ENCODE peak calls at places on chromosomes 4 and X, in six cellular contexts. K is tibial nerve, C is PC-9, U is HCT116, X is hepatocyte, L is breast epithelium. D is an unnamed sample.

GRCh38 chrX:71496476-71496875 is 36.4 kb upstream of the OGT start:
- DNase-seq in X (no peak), U (no peak), C (no peak), K (no peak), L (no peak), D (no peak)

GRCh38 chrX:460823-461640 is 74.3 kb upstream of the PPP2R3B start:
- DNase-seq in C (no peak), K (no peak), L (no peak), U (no peak), X (no peak), D (no peak)

GRCh38 chr4:2077537-2078460 is 18.7 kb downstream of the NAT8L start:
- DNase-seq in X (no peak), C (no peak), U (no peak), K (no peak), L (no peak), D (no peak)

GRCh38 chrX:111170017-111170416 is 74.0 kb downstream of the PAK3 start:
- DNase-seq in K (no peak), L (no peak), U (no peak), X (no peak), C (no peak), D (no peak)

GRCh38 chr4:101020956-101021355 is 326.4 kb downstream of the PPP3CA start:
- DNase-seq in C (no peak), L (no peak), U (peak; percentile 79), X (no peak), K (no peak), D (no peak)

GRCh38 chr4:17376205-17376604 is 135.7 kb downstream of the QDPR start:
- DNase-seq in L (no peak), C (no peak), U (no peak), K (no peak), X (no peak), D (no peak)

GRCh38 chr4:118941799-118942198 is 53.1 kb downstream of the SYNPO2 start:
- DNase-seq in U (no peak), C (no peak), K (no peak), X (no peak), L (no peak), D (no peak)

GRCh38 chrX:56068274-56068758 is 163.8 kb upstream of the KLF8 start:
- DNase-seq in U (no peak), L (no peak), K (no peak), C (no peak), X (no peak), D (no peak)

GRCh38 chr4:76787898-76788297 is 110.0 kb downstream of the SOWAHB start:
- DNase-seq in K (no peak), L (no peak), X (no peak), C (no peak), U (no peak), D (no peak)

GRCh38 chrX:53412441-53412840 is 10.0 kb downstream of the SMC1A start:
- DNase-seq in X (no peak), C (no peak), K (no peak), L (no peak), U (no peak), D (no peak)

GRCh38 chrX:120310861-120311631 is at the start of gene TMEM255A:
- DNase-seq in L (no peak), C (peak; percentile 23), X (peak; percentile 28), K (no peak), U (no peak), D (no peak)

GRCh38 chr4:167219090-167219489 is 15.2 kb downstream of the SPOCK3 start:
- DNase-seq in C (no peak), X (no peak), L (no peak), U (no peak), K (no peak), D (no peak)

GRCh38 chr4:159071969-159072765 is 30.7 kb upstream of the RAPGEF2 start:
- DNase-seq in U (no peak), L (peak; percentile 64), C (no peak), K (no peak), X (no peak), D (no peak)

GRCh38 chr4:150816491-150816890 is 198.6 kb downstream of the LRBA start:
- DNase-seq in C (no peak), L (no peak), K (no peak), U (no peak), X (no peak), D (no peak)

GRCh38 chrX:85765651-85766050 is 281.7 kb downstream of the CHM start:
- DNase-seq in C (no peak), U (no peak), L (no peak), X (no peak), K (no peak), D (no peak)

GRCh38 chrX:93874554-93874953 is 200.5 kb downstream of the FAM133A start:
- DNase-seq in C (peak; percentile 3), X (peak; percentile 72), L (no peak), K (no peak), U (no peak), D (no peak)

GRCh38 chrX:104172121-104172520 is 5.9 kb downstream of the FAM199X start:
- DNase-seq in X (no peak), C (no peak), L (no peak), K (no peak), U (no peak), D (no peak)

GRCh38 chr4:20391224-20391623 is 139.5 kb downstream of the SLIT2 start:
- DNase-seq in C (no peak), L (no peak), K (no peak), X (no peak), U (no peak), D (no peak)

GRCh38 chr4:84176061-84176460 is 323.0 kb downstream of the NKX6-1 start:
- DNase-seq in U (no peak), L (no peak), C (no peak), X (no peak), K (no peak), D (no peak)

GRCh38 chrX:10121787-10122186 is 35.0 kb upstream of the CLCN4 start:
- DNase-seq in K (no peak), X (no peak), U (no peak), C (no peak), L (no peak), D (peak; percentile 41)

GRCh38 chr4:78784255-78784654 is 8.1 kb downstream of the BMP2K start:
- DNase-seq in K (no peak), U (no peak), L (no peak), X (no peak), C (no peak), D (no peak)
- H3K4me1 ChIP-seq in K (peaks cover 88% of the 10 kb centered on the region), U (no peaks in the 10 kb centered on the region), L (no peaks in the 10 kb centered on the region), X (peaks cover 12% of the 10 kb centered on the region), C (no peaks in the 10 kb centered on the region), D (no peaks in the 10 kb centered on the region)

DNA sequence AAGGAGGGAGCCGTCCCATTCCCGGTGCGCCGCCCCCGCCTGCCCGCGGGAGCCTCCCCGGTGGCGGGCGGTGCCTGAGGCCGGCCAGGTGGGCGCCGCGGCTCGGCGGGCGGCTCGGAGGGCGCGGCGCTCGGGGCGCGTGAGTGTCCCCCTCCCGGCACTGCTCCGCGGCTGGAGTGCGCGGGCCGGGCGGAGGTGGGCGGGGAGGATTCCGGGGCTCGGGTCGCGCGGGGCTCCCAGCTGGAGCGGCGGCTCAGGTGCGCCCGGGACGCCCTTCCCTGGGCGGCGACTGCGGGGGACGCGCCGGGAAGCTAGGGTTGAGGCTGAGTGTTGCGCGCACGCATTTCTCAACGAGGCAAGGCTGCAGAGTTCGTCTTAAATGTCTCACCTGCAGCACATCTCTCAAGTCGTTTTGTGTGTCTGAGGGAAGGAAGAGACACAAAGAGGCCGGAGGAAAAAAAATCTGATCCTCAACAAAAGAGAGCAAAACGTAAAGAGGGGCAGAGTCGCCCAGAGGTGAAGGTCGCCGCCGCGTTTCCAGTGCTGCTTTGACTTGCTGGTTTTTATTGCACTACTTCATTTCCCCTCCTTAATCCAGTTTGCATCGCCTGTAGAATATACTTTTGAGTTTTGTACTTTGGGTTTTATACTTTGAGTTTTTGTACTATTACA is 106.7 kb upstream of the STOX2 start:
- DNase-seq in U (no peak), X (peak; percentile 57), C (no peak), K (no peak), L (no peak), D (peak; percentile 19)
- H3K4me3 ChIP-seq in U (peak overlapping the region; percentile 61), X (peak overlapping the region; percentile 76), C (peak overlapping the region; percentile 73), K (peak overlapping the region; percentile 48), L (peak overlapping the region; percentile 70), D (peak overlapping the region; percentile 49)

DNA sequence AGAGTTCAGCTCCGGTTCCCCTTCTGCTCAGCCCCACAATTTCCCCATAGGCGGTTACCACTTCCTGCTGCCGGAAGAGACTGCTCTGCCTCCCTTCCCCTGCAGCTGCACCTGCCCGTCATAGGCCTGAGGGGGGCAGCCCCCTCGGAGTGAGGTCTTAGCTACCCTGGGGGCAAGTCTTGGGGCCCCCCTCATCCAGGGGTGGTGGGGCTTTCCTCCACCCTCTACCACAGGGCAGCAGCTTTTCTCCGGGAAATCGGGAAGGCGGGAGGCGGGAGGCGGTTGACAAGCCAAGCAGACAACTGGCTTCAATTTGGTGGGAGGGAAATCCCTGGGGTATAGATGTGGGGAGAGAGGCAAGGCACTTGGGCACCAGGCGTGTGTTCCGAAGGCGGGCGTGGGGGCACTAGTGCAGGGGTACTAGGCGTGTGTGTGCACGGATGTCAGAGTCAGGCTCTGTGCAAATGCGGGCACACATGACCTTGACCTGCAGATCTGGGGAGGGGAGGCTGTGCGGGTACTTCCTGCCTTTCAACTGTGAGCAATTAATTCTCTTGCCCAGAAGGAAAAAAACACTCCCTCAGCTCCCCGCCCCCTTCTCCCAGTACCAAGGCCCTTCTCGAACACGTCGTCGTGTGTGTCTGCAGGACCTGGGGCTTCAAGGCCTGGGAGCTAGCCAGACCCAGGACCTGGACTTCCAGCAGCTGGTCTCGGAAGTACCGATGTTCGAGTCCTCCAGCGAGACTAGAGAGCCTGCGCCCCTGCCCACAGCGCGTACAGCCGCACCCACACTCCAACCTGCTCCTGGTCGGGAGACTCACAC is 1.0 kb upstream of the ARHGAP4 start:
- DNase-seq in L (peak; percentile 37), U (no peak), X (peak; percentile 41), K (no peak), C (peak; percentile 41), D (peak; percentile 77)
- TF ChIP-seq CTCF in L (no peak), U (no peak), X (no peak), K (no peak), C (no peak), D (no peak)

DNA sequence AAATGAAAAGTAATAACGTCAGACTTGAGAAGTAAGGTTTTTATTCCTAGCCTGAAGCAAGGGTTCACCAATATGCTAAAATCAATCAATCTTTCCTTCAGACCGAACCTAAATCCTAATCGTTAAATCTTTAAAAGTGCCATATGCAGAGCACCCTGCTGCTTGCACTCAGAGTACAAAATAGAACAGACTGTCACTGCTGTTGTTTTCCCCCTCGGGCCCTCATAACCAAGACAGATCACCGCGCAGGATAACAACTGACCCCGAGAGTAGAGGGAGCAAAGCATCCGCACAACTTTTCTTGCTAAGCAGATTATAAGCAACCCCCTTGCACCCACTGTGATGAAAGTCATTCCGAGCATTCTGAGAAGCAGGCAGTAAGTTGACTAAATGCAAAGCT is 550.9 kb upstream of the NDST4 start:
- DNase-seq in U (no peak), C (no peak), K (no peak), L (no peak), X (peak; percentile 2), D (no peak)
- H3K4me1 ChIP-seq in U (no peaks in the 10 kb centered on the region), C (no peaks in the 10 kb centered on the region), K (no peaks in the 10 kb centered on the region), L (no peaks in the 10 kb centered on the region), X (no peaks in the 10 kb centered on the region), D (no peaks in the 10 kb centered on the region)